ENCODE peak calls at places on chromosomes 2 and 18, in eight cellular contexts. One of them, this sample, is unnamed.
A peak's percentile ranks its signal among the peaks of the same experiment; 100 is the strongest.

GRCh38 chr2:26740890-26741302 is 23.2 kb upstream of the SLC35F6 start:
- DNase-seq in aorta: no peak
- DNase-seq in osteoblast: no peak
- DNase-seq in dorsolateral prefrontal cortex: no peak
- DNase-seq in CD8-positive, alpha-beta T cell: no peak
- DNase-seq in RWPE1: no peak
- DNase-seq in substantia nigra: no peak
- DNase-seq in trophoblast cell: no peak
- DNase-seq in this sample: no peak

GRCh38 chr2:235493775-235494715 is at the start of gene AGAP1:
- DNase-seq in trophoblast cell: peak; percentile 82
- DNase-seq in dorsolateral prefrontal cortex: peak; percentile 94
- DNase-seq in osteoblast: peak; percentile 99
- DNase-seq in substantia nigra: peak; percentile 76
- DNase-seq in CD8-positive, alpha-beta T cell: no peak
- DNase-seq in aorta: peak; percentile 92
- DNase-seq in RWPE1: peak; percentile 85
- DNase-seq in this sample: no peak

GRCh38 chr2:64537991-64538390 is 13.9 kb downstream of the AFTPH start:
- DNase-seq in aorta: no peak
- DNase-seq in RWPE1: no peak
- DNase-seq in substantia nigra: no peak
- DNase-seq in trophoblast cell: peak; percentile 69
- DNase-seq in CD8-positive, alpha-beta T cell: no peak
- DNase-seq in dorsolateral prefrontal cortex: no peak
- DNase-seq in osteoblast: no peak
- DNase-seq in this sample: no peak

GRCh38 chr2:690799-691198 is 13.6 kb upstream of the TMEM18 start:
- DNase-seq in dorsolateral prefrontal cortex: no peak
- DNase-seq in RWPE1: no peak
- DNase-seq in aorta: no peak
- DNase-seq in trophoblast cell: no peak
- DNase-seq in osteoblast: no peak
- DNase-seq in substantia nigra: no peak
- DNase-seq in CD8-positive, alpha-beta T cell: no peak
- DNase-seq in this sample: no peak

GRCh38 chr2:18119883-18120282 is 241.4 kb downstream of the KCNS3 start:
- DNase-seq in aorta: peak; percentile 61
- DNase-seq in osteoblast: peak; percentile 73
- DNase-seq in CD8-positive, alpha-beta T cell: no peak
- DNase-seq in RWPE1: no peak
- DNase-seq in trophoblast cell: no peak
- DNase-seq in dorsolateral prefrontal cortex: no peak
- DNase-seq in substantia nigra: no peak
- DNase-seq in this sample: no peak

GRCh38 chr18:68507781-68508180 is 207.1 kb downstream of the TMX3 start:
- DNase-seq in osteoblast: no peak
- DNase-seq in RWPE1: no peak
- DNase-seq in substantia nigra: no peak
- DNase-seq in aorta: no peak
- DNase-seq in dorsolateral prefrontal cortex: no peak
- DNase-seq in trophoblast cell: no peak
- DNase-seq in CD8-positive, alpha-beta T cell: no peak
- DNase-seq in this sample: no peak

GRCh38 chr2:163736433-163737168 is 793 bp upstream of the FIGN start:
- DNase-seq in substantia nigra: no peak
- DNase-seq in osteoblast: peak; percentile 86
- DNase-seq in RWPE1: peak; percentile 48
- DNase-seq in CD8-positive, alpha-beta T cell: no peak
- DNase-seq in trophoblast cell: peak; percentile 47
- DNase-seq in aorta: peak; percentile 55
- DNase-seq in dorsolateral prefrontal cortex: peak; percentile 53
- DNase-seq in this sample: no peak

GRCh38 chr2:241156997-241157441 is 6.8 kb downstream of the PPP1R7 start:
- DNase-seq in trophoblast cell: no peak
- DNase-seq in osteoblast: no peak
- DNase-seq in CD8-positive, alpha-beta T cell: no peak
- DNase-seq in dorsolateral prefrontal cortex: peak; percentile 61
- DNase-seq in RWPE1: no peak
- DNase-seq in aorta: no peak
- DNase-seq in substantia nigra: no peak
- DNase-seq in this sample: no peak

GRCh38 chr2:99152181-99152580 is 2.6 kb downstream of the TSGA10 start:
- DNase-seq in osteoblast: no peak
- DNase-seq in dorsolateral prefrontal cortex: no peak
- DNase-seq in substantia nigra: no peak
- DNase-seq in CD8-positive, alpha-beta T cell: no peak
- DNase-seq in trophoblast cell: no peak
- DNase-seq in aorta: no peak
- DNase-seq in RWPE1: no peak
- DNase-seq in this sample: no peak

GRCh38 chr18:23838801-23839366 is 149.6 kb downstream of the LAMA3 start:
- DNase-seq in osteoblast: peak; percentile 93
- DNase-seq in RWPE1: peak; percentile 59
- DNase-seq in substantia nigra: no peak
- DNase-seq in CD8-positive, alpha-beta T cell: no peak
- DNase-seq in trophoblast cell: peak; percentile 86
- DNase-seq in aorta: no peak
- DNase-seq in dorsolateral prefrontal cortex: no peak
- DNase-seq in this sample: peak; percentile 85

GRCh38 chr2:233754872-233755611 is 5.0 kb upstream of the UGT1A1 start:
- DNase-seq in osteoblast: no peak
- DNase-seq in substantia nigra: no peak
- DNase-seq in dorsolateral prefrontal cortex: no peak
- DNase-seq in RWPE1: no peak
- DNase-seq in aorta: no peak
- DNase-seq in trophoblast cell: no peak
- DNase-seq in CD8-positive, alpha-beta T cell: no peak
- DNase-seq in this sample: no peak

GRCh38 chr18:77676901-77677300 is 427.3 kb downstream of the GALR1 start:
- DNase-seq in trophoblast cell: no peak
- DNase-seq in aorta: no peak
- DNase-seq in dorsolateral prefrontal cortex: no peak
- DNase-seq in substantia nigra: no peak
- DNase-seq in osteoblast: no peak
- DNase-seq in RWPE1: no peak
- DNase-seq in CD8-positive, alpha-beta T cell: no peak
- DNase-seq in this sample: no peak

GRCh38 chr2:51028829-51029228 is 3.1 kb downstream of the NRXN1 start:
- DNase-seq in substantia nigra: no peak
- DNase-seq in osteoblast: no peak
- DNase-seq in CD8-positive, alpha-beta T cell: no peak
- DNase-seq in aorta: no peak
- DNase-seq in trophoblast cell: peak; percentile 2
- DNase-seq in RWPE1: no peak
- DNase-seq in dorsolateral prefrontal cortex: peak; percentile 38
- DNase-seq in this sample: no peak

GRCh38 chr2:212520340-212520739 is 18.3 kb downstream of the ERBB4 start:
- DNase-seq in osteoblast: no peak
- DNase-seq in CD8-positive, alpha-beta T cell: no peak
- DNase-seq in substantia nigra: no peak
- DNase-seq in RWPE1: no peak
- DNase-seq in dorsolateral prefrontal cortex: no peak
- DNase-seq in aorta: no peak
- DNase-seq in trophoblast cell: peak; percentile 3
- DNase-seq in this sample: no peak

GRCh38 chr18:46435031-46435430 is 222.0 kb downstream of the LOXHD1 start:
- DNase-seq in dorsolateral prefrontal cortex: no peak
- DNase-seq in CD8-positive, alpha-beta T cell: no peak
- DNase-seq in RWPE1: no peak
- DNase-seq in aorta: no peak
- DNase-seq in substantia nigra: no peak
- DNase-seq in osteoblast: no peak
- DNase-seq in trophoblast cell: no peak
- DNase-seq in this sample: no peak

GRCh38 chr18:46213295-46213694 is 109.1 kb downstream of the HAUS1 start:
- DNase-seq in aorta: no peak
- DNase-seq in substantia nigra: no peak
- DNase-seq in CD8-positive, alpha-beta T cell: no peak
- DNase-seq in trophoblast cell: peak; percentile 57
- DNase-seq in RWPE1: peak; percentile 26
- DNase-seq in dorsolateral prefrontal cortex: no peak
- DNase-seq in osteoblast: no peak
- DNase-seq in this sample: no peak

GRCh38 chr18:31772699-31773098 is 12.0 kb upstream of the SLC25A52 start:
- DNase-seq in osteoblast: no peak
- DNase-seq in aorta: no peak
- DNase-seq in trophoblast cell: no peak
- DNase-seq in CD8-positive, alpha-beta T cell: no peak
- DNase-seq in RWPE1: no peak
- DNase-seq in substantia nigra: no peak
- DNase-seq in dorsolateral prefrontal cortex: no peak
- DNase-seq in this sample: no peak

GRCh38 chr2:46803911-46804670 is 111.5 kb downstream of the MCFD2 start:
- DNase-seq in substantia nigra: no peak
- DNase-seq in CD8-positive, alpha-beta T cell: no peak
- DNase-seq in dorsolateral prefrontal cortex: no peak
- DNase-seq in aorta: peak; percentile 68
- DNase-seq in RWPE1: peak; percentile 88
- DNase-seq in trophoblast cell: no peak
- DNase-seq in osteoblast: peak; percentile 94
- DNase-seq in this sample: peak; percentile 72

GRCh38 chr2:112481528-112482228 is at the start of gene TTL:
- DNase-seq in substantia nigra: peak; percentile 55
- DNase-seq in dorsolateral prefrontal cortex: peak; percentile 87
- DNase-seq in CD8-positive, alpha-beta T cell: no peak
- DNase-seq in aorta: peak; percentile 82
- DNase-seq in osteoblast: peak; percentile 99
- DNase-seq in RWPE1: peak; percentile 77
- DNase-seq in trophoblast cell: peak; percentile 72
- DNase-seq in this sample: no peak

GRCh38 chr2:201574754-201575153 is 68.5 kb downstream of the TMEM237 start:
- DNase-seq in substantia nigra: no peak
- DNase-seq in aorta: no peak
- DNase-seq in trophoblast cell: no peak
- DNase-seq in osteoblast: no peak
- DNase-seq in dorsolateral prefrontal cortex: no peak
- DNase-seq in RWPE1: no peak
- DNase-seq in CD8-positive, alpha-beta T cell: no peak
- DNase-seq in this sample: no peak

GRCh38 chr2:38751043-38751846 is at the start of gene SRSF7:
- DNase-seq in RWPE1: peak; percentile 98
- DNase-seq in aorta: peak; percentile 99
- DNase-seq in dorsolateral prefrontal cortex: peak; percentile 96
- DNase-seq in trophoblast cell: peak; percentile 99
- DNase-seq in substantia nigra: peak; percentile 96
- DNase-seq in osteoblast: peak; percentile 100
- DNase-seq in CD8-positive, alpha-beta T cell: peak; percentile 97
- DNase-seq in this sample: peak; percentile 91
- H3K27ac ChIP-seq in RWPE1: peak within 1 kb of the TSS; percentile 95
- H3K27ac ChIP-seq in aorta: peak within 1 kb of the TSS; percentile 81
- H3K27ac ChIP-seq in dorsolateral prefrontal cortex: peak within 1 kb of the TSS; percentile 99
- H3K27ac ChIP-seq in trophoblast cell: peak within 1 kb of the TSS; percentile 92
- H3K27ac ChIP-seq in substantia nigra: peak within 1 kb of the TSS; percentile 98
- H3K27ac ChIP-seq in osteoblast: peak within 1 kb of the TSS; percentile 95
- H3K27ac ChIP-seq in CD8-positive, alpha-beta T cell: peak within 1 kb of the TSS; percentile 96
- H3K27ac ChIP-seq in this sample: peak within 1 kb of the TSS; percentile 81

DNA sequence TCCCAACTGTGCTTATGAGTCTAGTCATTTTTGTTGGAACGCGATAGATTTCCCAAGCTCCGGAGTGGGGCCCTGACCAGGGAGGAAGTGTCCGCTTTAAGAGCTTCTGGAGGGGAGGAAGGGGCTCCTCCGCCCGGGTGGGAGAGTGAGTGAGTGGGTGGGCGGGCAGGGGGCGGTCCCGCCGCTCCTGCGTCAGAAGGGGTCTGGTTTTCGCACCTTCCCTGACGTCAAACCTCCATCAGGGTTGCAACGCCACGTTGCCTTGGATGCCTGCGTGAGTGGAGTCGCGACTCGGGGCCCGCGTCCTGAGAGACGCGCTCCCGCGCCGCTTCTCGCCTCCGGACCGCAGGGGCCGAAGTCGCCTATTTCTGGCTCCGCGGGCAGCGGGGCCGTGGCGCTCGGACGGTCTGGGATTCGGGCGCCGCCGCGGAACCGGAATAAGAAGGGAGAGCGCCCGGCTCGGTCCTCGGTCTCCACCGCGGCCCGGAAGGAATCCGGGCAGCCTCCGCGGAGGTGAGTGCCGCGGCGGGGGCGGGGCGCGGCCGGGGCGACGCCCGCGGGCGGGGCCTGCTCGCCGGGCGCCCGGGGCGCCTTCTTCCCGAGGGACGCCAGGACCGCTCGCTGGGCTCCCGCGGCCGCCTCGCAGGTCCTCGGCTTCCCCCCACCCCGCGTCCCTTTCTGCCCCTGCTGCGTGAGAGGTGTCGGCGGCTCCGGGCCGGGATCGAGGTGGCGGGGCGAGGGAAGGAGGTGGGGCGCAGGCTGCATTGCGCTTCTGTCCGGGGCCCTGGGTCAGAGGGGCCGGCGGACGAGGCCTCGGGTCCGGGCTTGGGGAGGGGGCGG is at the start of gene ZDBF2:
- DNase-seq in trophoblast cell: peak; percentile 76
- DNase-seq in substantia nigra: no peak
- DNase-seq in CD8-positive, alpha-beta T cell: peak; percentile 6
- DNase-seq in aorta: peak; percentile 51
- DNase-seq in osteoblast: peak; percentile 90
- DNase-seq in dorsolateral prefrontal cortex: peak; percentile 56
- DNase-seq in RWPE1: peak; percentile 65
- DNase-seq in this sample: no peak
- H3K27ac ChIP-seq in trophoblast cell: peak within 1 kb of the TSS; percentile 75
- H3K27ac ChIP-seq in substantia nigra: no peak within 1 kb of the TSS
- H3K27ac ChIP-seq in CD8-positive, alpha-beta T cell: peak within 1 kb of the TSS; percentile 59
- H3K27ac ChIP-seq in aorta: peak within 1 kb of the TSS; percentile 52
- H3K27ac ChIP-seq in osteoblast: peak within 1 kb of the TSS; percentile 10
- H3K27ac ChIP-seq in dorsolateral prefrontal cortex: peak within 1 kb of the TSS; percentile 61
- H3K27ac ChIP-seq in RWPE1: peak within 1 kb of the TSS; percentile 66
- H3K27ac ChIP-seq in this sample: peak within 1 kb of the TSS; percentile 33

GRCh38 chr18:36107477-36107876 is 21.7 kb downstream of the SLC39A6 start:
- DNase-seq in dorsolateral prefrontal cortex: no peak
- DNase-seq in RWPE1: no peak
- DNase-seq in substantia nigra: no peak
- DNase-seq in osteoblast: no peak
- DNase-seq in CD8-positive, alpha-beta T cell: no peak
- DNase-seq in aorta: no peak
- DNase-seq in trophoblast cell: no peak
- DNase-seq in this sample: no peak
- H3K27ac ChIP-seq in dorsolateral prefrontal cortex: no peak overlapping the region
- H3K27ac ChIP-seq in RWPE1: no peak overlapping the region
- H3K27ac ChIP-seq in substantia nigra: no peak overlapping the region
- H3K27ac ChIP-seq in osteoblast: no peak overlapping the region
- H3K27ac ChIP-seq in CD8-positive, alpha-beta T cell: no peak overlapping the region
- H3K27ac ChIP-seq in aorta: no peak overlapping the region
- H3K27ac ChIP-seq in trophoblast cell: no peak overlapping the region
- H3K27ac ChIP-seq in this sample: no peak overlapping the region

DNA sequence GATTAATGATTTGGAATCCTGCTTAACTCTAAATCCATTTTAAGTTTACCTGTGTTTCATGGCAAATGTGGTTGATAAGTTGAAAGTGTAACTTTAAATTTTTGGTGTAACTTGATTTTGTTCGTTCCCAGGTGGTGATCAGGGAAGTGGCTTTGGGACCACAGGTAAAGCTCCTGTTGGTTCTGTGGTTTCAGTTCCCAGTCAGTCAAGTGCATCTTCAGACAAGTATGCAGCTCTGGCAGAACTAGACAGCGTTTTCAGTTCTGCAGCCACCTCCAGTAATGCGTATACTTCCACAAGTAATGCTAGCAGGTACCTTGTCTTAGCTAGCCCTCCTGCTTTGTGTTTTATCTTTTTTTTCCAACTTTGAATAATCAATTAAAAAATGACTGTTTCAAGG is 62.8 kb downstream of the AGFG1 start:
- DNase-seq in trophoblast cell: no peak
- DNase-seq in dorsolateral prefrontal cortex: no peak
- DNase-seq in CD8-positive, alpha-beta T cell: no peak
- DNase-seq in RWPE1: no peak
- DNase-seq in osteoblast: no peak
- DNase-seq in substantia nigra: no peak
- DNase-seq in aorta: no peak
- DNase-seq in this sample: no peak
- H3K27ac ChIP-seq in trophoblast cell: no peak overlapping the region
- H3K27ac ChIP-seq in dorsolateral prefrontal cortex: no peak overlapping the region
- H3K27ac ChIP-seq in CD8-positive, alpha-beta T cell: no peak overlapping the region
- H3K27ac ChIP-seq in RWPE1: no peak overlapping the region
- H3K27ac ChIP-seq in osteoblast: no peak overlapping the region
- H3K27ac ChIP-seq in substantia nigra: no peak overlapping the region
- H3K27ac ChIP-seq in aorta: no peak overlapping the region
- H3K27ac ChIP-seq in this sample: no peak overlapping the region